ENCODE peak calls at places on chromosomes 2 and 18, in seven cellular contexts. One of them, this sample, is unnamed.

GRCh38 chr18:36544036-36544725 is 246.7 kb downstream of the FHOD3 start:
- DNase-seq in OCI-LY7: no peak
- DNase-seq in GM19239: no peak
- DNase-seq in activated T-helper 1 cell treated with Interleukin-2 at 50 U/mL for 16 hours: no peak
- DNase-seq in lung microvascular endothelial cell: no peak
- DNase-seq in tibial artery: peak; percentile 57
- DNase-seq in brain microvascular endothelial cell: no peak
- DNase-seq in this sample: no peak

GRCh38 chr2:187951470-187952218 is 340.0 kb upstream of the GULP1 start:
- DNase-seq in OCI-LY7: no peak
- DNase-seq in lung microvascular endothelial cell: no peak
- DNase-seq in brain microvascular endothelial cell: no peak
- DNase-seq in tibial artery: no peak
- DNase-seq in GM19239: no peak
- DNase-seq in activated T-helper 1 cell treated with Interleukin-2 at 50 U/mL for 16 hours: no peak
- DNase-seq in this sample: no peak

GRCh38 chr2:127479219-127479825 is 47.0 kb downstream of the IWS1 start:
- DNase-seq in brain microvascular endothelial cell: peak; percentile 12
- DNase-seq in OCI-LY7: peak; percentile 71
- DNase-seq in lung microvascular endothelial cell: peak; percentile 70
- DNase-seq in tibial artery: no peak
- DNase-seq in GM19239: no peak
- DNase-seq in activated T-helper 1 cell treated with Interleukin-2 at 50 U/mL for 16 hours: no peak
- DNase-seq in this sample: no peak

GRCh38 chr18:62182220-62182619 is 4.6 kb downstream of the PIGN start:
- DNase-seq in brain microvascular endothelial cell: no peak
- DNase-seq in OCI-LY7: peak; percentile 4
- DNase-seq in lung microvascular endothelial cell: peak; percentile 9
- DNase-seq in activated T-helper 1 cell treated with Interleukin-2 at 50 U/mL for 16 hours: no peak
- DNase-seq in tibial artery: no peak
- DNase-seq in GM19239: no peak
- DNase-seq in this sample: no peak

GRCh38 chr2:75003773-75004172 is 45.3 kb downstream of the POLE4 start:
- DNase-seq in GM19239: no peak
- DNase-seq in lung microvascular endothelial cell: no peak
- DNase-seq in brain microvascular endothelial cell: no peak
- DNase-seq in OCI-LY7: no peak
- DNase-seq in activated T-helper 1 cell treated with Interleukin-2 at 50 U/mL for 16 hours: no peak
- DNase-seq in tibial artery: no peak
- DNase-seq in this sample: no peak

GRCh38 chr2:58046585-58047372 is at the start of gene VRK2:
- DNase-seq in lung microvascular endothelial cell: peak; percentile 94
- DNase-seq in OCI-LY7: peak; percentile 93
- DNase-seq in activated T-helper 1 cell treated with Interleukin-2 at 50 U/mL for 16 hours: peak; percentile 72
- DNase-seq in tibial artery: peak; percentile 86
- DNase-seq in GM19239: peak; percentile 36
- DNase-seq in brain microvascular endothelial cell: peak; percentile 82
- DNase-seq in this sample: peak; percentile 87

GRCh38 chr18:31401156-31402025 is 24.8 kb downstream of the DSG4 start:
- DNase-seq in tibial artery: no peak
- DNase-seq in GM19239: no peak
- DNase-seq in brain microvascular endothelial cell: no peak
- DNase-seq in lung microvascular endothelial cell: no peak
- DNase-seq in activated T-helper 1 cell treated with Interleukin-2 at 50 U/mL for 16 hours: no peak
- DNase-seq in OCI-LY7: no peak
- DNase-seq in this sample: no peak

GRCh38 chr18:11504962-11505361 is 104.4 kb upstream of the SLC35G4 start:
- DNase-seq in GM19239: no peak
- DNase-seq in brain microvascular endothelial cell: no peak
- DNase-seq in activated T-helper 1 cell treated with Interleukin-2 at 50 U/mL for 16 hours: no peak
- DNase-seq in OCI-LY7: no peak
- DNase-seq in lung microvascular endothelial cell: no peak
- DNase-seq in tibial artery: no peak
- DNase-seq in this sample: no peak

GRCh38 chr2:112048887-112049286 is 6.2 kb upstream of the TMEM87B start:
- DNase-seq in tibial artery: no peak
- DNase-seq in OCI-LY7: peak; percentile 61
- DNase-seq in activated T-helper 1 cell treated with Interleukin-2 at 50 U/mL for 16 hours: no peak
- DNase-seq in lung microvascular endothelial cell: peak; percentile 74
- DNase-seq in GM19239: no peak
- DNase-seq in brain microvascular endothelial cell: peak; percentile 59
- DNase-seq in this sample: peak; percentile 61

GRCh38 chr2:118120001-118120400 is 31.7 kb downstream of the INSIG2 start:
- DNase-seq in GM19239: no peak
- DNase-seq in OCI-LY7: no peak
- DNase-seq in activated T-helper 1 cell treated with Interleukin-2 at 50 U/mL for 16 hours: no peak
- DNase-seq in tibial artery: no peak
- DNase-seq in lung microvascular endothelial cell: no peak
- DNase-seq in brain microvascular endothelial cell: no peak
- DNase-seq in this sample: no peak

GRCh38 chr2:229407170-229407569 is 136.1 kb upstream of the PID1 start:
- DNase-seq in GM19239: no peak
- DNase-seq in activated T-helper 1 cell treated with Interleukin-2 at 50 U/mL for 16 hours: no peak
- DNase-seq in tibial artery: peak; percentile 85
- DNase-seq in OCI-LY7: no peak
- DNase-seq in lung microvascular endothelial cell: peak; percentile 99
- DNase-seq in brain microvascular endothelial cell: peak; percentile 97
- DNase-seq in this sample: peak; percentile 91

GRCh38 chr2:74178211-74179062 is at the start of gene MOB1A:
- DNase-seq in lung microvascular endothelial cell: peak; percentile 99
- DNase-seq in brain microvascular endothelial cell: peak; percentile 97
- DNase-seq in OCI-LY7: peak; percentile 100
- DNase-seq in GM19239: peak; percentile 63
- DNase-seq in tibial artery: peak; percentile 97
- DNase-seq in activated T-helper 1 cell treated with Interleukin-2 at 50 U/mL for 16 hours: peak; percentile 96
- DNase-seq in this sample: peak; percentile 98

GRCh38 chr2:28381225-28382180 is 11.2 kb upstream of the FOSL2 start:
- DNase-seq in tibial artery: no peak
- DNase-seq in activated T-helper 1 cell treated with Interleukin-2 at 50 U/mL for 16 hours: no peak
- DNase-seq in OCI-LY7: no peak
- DNase-seq in GM19239: no peak
- DNase-seq in brain microvascular endothelial cell: no peak
- DNase-seq in lung microvascular endothelial cell: no peak
- DNase-seq in this sample: peak; percentile 82

GRCh38 chr2:39666489-39667141 is 898 bp downstream of the TMEM178A start:
- DNase-seq in GM19239: no peak
- DNase-seq in tibial artery: no peak
- DNase-seq in activated T-helper 1 cell treated with Interleukin-2 at 50 U/mL for 16 hours: no peak
- DNase-seq in lung microvascular endothelial cell: no peak
- DNase-seq in brain microvascular endothelial cell: no peak
- DNase-seq in OCI-LY7: no peak
- DNase-seq in this sample: no peak

This sample was measured in mucosa of gallbladder.